ENCODE peak calls at places on chromosome 2, in ten cellular contexts. Q is fibroblast of lung, E is sigmoid colon, N is heart right ventricle, Y is stomach, A is left ventricle myocardium inferior, P is endothelial cell of umbilical vein, T is IMR-90, Z is SJSA1, B is HCT116. C is an unnamed sample.
A peak's percentile ranks its signal among the peaks of the same experiment; 100 is the strongest.

GRCh38 chr2:150459281-150459680 is 28.2 kb downstream of the RND3 start:
- DNase-seq in N (no peak), Q (peak; percentile 93), B (no peak), E (no peak), Z (no peak), T (peak; percentile 34), A (no peak), P (no peak), Y (no peak), C (no peak)

GRCh38 chr2:230184727-230185578 is 34.8 kb downstream of the SP110 start:
- DNase-seq in N (no peak), T (peak; percentile 43), A (no peak), Z (no peak), Q (peak; percentile 57), B (no peak), Y (no peak), P (no peak), E (no peak), C (peak; percentile 36)

GRCh38 chr2:237886702-237887481 is 27.5 kb downstream of the RAMP1 start:
- DNase-seq in P (no peak), E (peak; percentile 100), T (peak; percentile 80), N (peak; percentile 78), Y (no peak), A (peak; percentile 85), Q (peak; percentile 84), B (no peak), Z (no peak), C (no peak)

GRCh38 chr2:120765911-120766757 is 30.5 kb downstream of the GLI2 start:
- DNase-seq in B (no peak), T (peak; percentile 99), N (peak; percentile 85), A (peak; percentile 90), E (peak; percentile 95), Y (peak; percentile 51), Z (peak; percentile 94), P (peak; percentile 28), Q (peak; percentile 95), C (peak; percentile 97)

GRCh38 chr2:127064642-127065250 is 42.2 kb downstream of the BIN1 start:
- DNase-seq in P (peak; percentile 98), A (peak; percentile 86), B (peak; percentile 87), Y (peak; percentile 85), Q (peak; percentile 97), N (peak; percentile 87), E (peak; percentile 97), Z (peak; percentile 97), T (peak; percentile 97), C (peak; percentile 93)

GRCh38 chr2:204842731-204843490 is 297.6 kb downstream of the PARD3B start:
- DNase-seq in T (peak; percentile 96), B (no peak), A (no peak), E (peak; percentile 81), Q (peak; percentile 94), P (peak; percentile 92), N (no peak), Y (no peak), Z (peak; percentile 61), C (peak; percentile 79)

GRCh38 chr2:136248242-136248641 is 130.3 kb upstream of the CXCR4 start:
- DNase-seq in Q (peak; percentile 83), T (peak; percentile 30), E (no peak), Z (no peak), B (peak; percentile 41), N (no peak), P (peak; percentile 35), Y (no peak), A (no peak), C (peak; percentile 68)

GRCh38 chr2:3461781-3462492 is 57.4 kb downstream of the ADI1 start:
- DNase-seq in T (peak; percentile 65), E (peak; percentile 51), Y (no peak), Q (peak; percentile 30), B (peak; percentile 28), Z (no peak), N (no peak), A (no peak), P (peak; percentile 58), C (no peak)

GRCh38 chr2:54438271-54438670 is 17.9 kb upstream of the SPTBN1 start:
- DNase-seq in E (peak; percentile 85), B (no peak), Z (no peak), N (peak; percentile 58), T (no peak), P (no peak), Q (no peak), Y (no peak), A (peak; percentile 75), C (no peak)

GRCh38 chr2:105388971-105389381 is 9.9 kb downstream of the FHL2 start:
- DNase-seq in N (no peak), Y (no peak), Q (peak; percentile 99), B (no peak), T (peak; percentile 98), P (peak; percentile 99), A (no peak), Z (peak; percentile 64), E (no peak), C (peak; percentile 87)

GRCh38 chr2:73385486-73386341 is at the start of gene ALMS1:
- DNase-seq in E (peak; percentile 93), P (peak; percentile 89), Y (peak; percentile 88), B (peak; percentile 83), A (peak; percentile 88), N (peak; percentile 89), Q (peak; percentile 90), Z (peak; percentile 90), T (peak; percentile 85), C (peak; percentile 74)

GRCh38 chr2:127431408-127432023 is 13.3 kb downstream of the PROC start:
- DNase-seq in T (no peak), Y (peak; percentile 20), A (no peak), P (no peak), N (no peak), Z (peak; percentile 61), E (no peak), Q (no peak), B (no peak), C (no peak)

GRCh38 chr2:26464390-26465265 is 13.3 kb downstream of the OTOF start:
- DNase-seq in A (no peak), Y (no peak), P (no peak), Z (no peak), B (no peak), Q (no peak), E (peak; percentile 54), N (no peak), T (no peak), C (no peak)

GRCh38 chr2:45771251-45771650 is 119.8 kb downstream of the PRKCE start:
- DNase-seq in B (no peak), E (peak; percentile 90), P (peak; percentile 5), Q (peak; percentile 25), N (peak; percentile 69), A (peak; percentile 70), Z (no peak), Y (no peak), T (peak; percentile 51), C (no peak)

GRCh38 chr2:214127178-214127970 is 283.5 kb upstream of the VWC2L start:
- DNase-seq in T (peak; percentile 57), B (no peak), P (no peak), Q (peak; percentile 65), N (no peak), Z (no peak), Y (no peak), A (no peak), E (no peak), C (peak; percentile 49)

GRCh38 chr2:36732701-36733036 is 36.2 kb downstream of the VIT start:
- DNase-seq in Z (no peak), Q (no peak), T (no peak), N (no peak), Y (no peak), P (no peak), A (no peak), B (no peak), E (no peak), C (no peak)
- H3K27ac ChIP-seq in Z (no peak overlapping the region), Q (no peak overlapping the region), T (no peak overlapping the region), N (no peak overlapping the region), Y (no peak overlapping the region), P (no peak overlapping the region), A (peak overlapping the region; percentile 7), B (no peak overlapping the region), E (no peak overlapping the region), C (no peak overlapping the region)

GRCh38 chr2:240232961-240233890 is 92.8 kb upstream of the OTOS start:
- DNase-seq in P (peak; percentile 44), Q (peak; percentile 78), E (peak; percentile 92), N (peak; percentile 88), B (peak; percentile 88), Z (peak; percentile 85), T (peak; percentile 71), Y (peak; percentile 92), A (peak; percentile 85), C (peak; percentile 70)
- H3K27ac ChIP-seq in P (no peak overlapping the region), Q (no peak overlapping the region), E (peak overlapping the region; percentile 69), N (peak overlapping the region; percentile 55), B (peak overlapping the region; percentile 65), Z (no peak overlapping the region), T (no peak overlapping the region), Y (peak overlapping the region; percentile 24), A (peak overlapping the region; percentile 83), C (no peak overlapping the region)

GRCh38 chr2:207747653-207748560 is 21.8 kb downstream of the FZD5 start:
- DNase-seq in P (no peak), Q (peak; percentile 71), B (no peak), Y (no peak), N (no peak), T (peak; percentile 84), Z (peak; percentile 84), A (no peak), E (no peak), C (no peak)

GRCh38 chr2:207743514-207743913 is 26.2 kb downstream of the FZD5 start:
- DNase-seq in Q (no peak), Y (no peak), T (no peak), Z (no peak), A (no peak), N (no peak), E (no peak), P (no peak), B (no peak), C (no peak)

GRCh38 chr2:207746131-207746530 is 23.6 kb downstream of the FZD5 start:
- DNase-seq in Y (peak; percentile 56), Z (peak; percentile 62), B (peak; percentile 54), A (no peak), P (peak; percentile 65), E (no peak), N (peak; percentile 17), T (peak; percentile 79), Q (peak; percentile 60), C (peak; percentile 56)

GRCh38 chr2:207744050-207744449 is 25.7 kb downstream of the FZD5 start:
- DNase-seq in A (no peak), Y (no peak), P (no peak), T (no peak), N (no peak), E (no peak), Z (no peak), B (no peak), Q (no peak), C (no peak)

GRCh38 chr2:207744451-207744850 is 25.3 kb downstream of the FZD5 start:
- DNase-seq in A (no peak), P (no peak), Q (no peak), Y (no peak), B (no peak), Z (no peak), N (no peak), E (no peak), T (no peak), C (no peak)
- H3K27ac ChIP-seq in A (no peak overlapping the region), P (no peak overlapping the region), Q (no peak overlapping the region), Y (no peak overlapping the region), B (no peak overlapping the region), Z (no peak overlapping the region), N (no peak overlapping the region), E (no peak overlapping the region), T (no peak overlapping the region), C (no peak overlapping the region)

DNA sequence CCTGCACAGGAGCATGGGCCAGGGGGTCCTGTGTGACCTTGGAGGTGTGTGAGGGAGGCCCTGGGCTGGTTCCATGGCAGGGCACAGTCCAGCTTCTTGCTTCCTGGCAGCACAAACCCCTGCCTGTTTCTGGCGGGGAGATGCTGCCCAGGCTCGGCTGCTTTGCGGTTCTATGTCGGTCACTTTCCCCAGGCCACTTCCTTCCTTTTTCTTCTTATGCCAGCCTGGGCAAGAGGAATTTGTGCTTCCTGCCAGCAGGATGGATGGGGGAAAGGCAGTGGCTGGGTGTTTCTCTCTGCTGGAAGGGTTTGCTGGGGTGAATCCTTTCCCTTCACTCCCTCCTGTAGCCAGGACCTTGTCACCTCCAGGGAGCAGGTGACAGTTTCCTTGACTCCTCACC is 24.3 kb downstream of the ASAP2 start:
- DNase-seq in P (no peak), E (no peak), Z (no peak), T (no peak), Y (no peak), B (no peak), A (no peak), Q (no peak), N (no peak), C (no peak)
- H3K27ac ChIP-seq in P (peak overlapping the region; percentile 53), E (no peak overlapping the region), Z (no peak overlapping the region), T (no peak overlapping the region), Y (peak overlapping the region; percentile 64), B (no peak overlapping the region), A (peak overlapping the region; percentile 90), Q (peak overlapping the region; percentile 20), N (peak overlapping the region; percentile 85), C (no peak overlapping the region)

C was measured in brain microvascular endothelial cell.